ENCODE peak calls at places on chromosome 21, in ten cellular contexts. U is myocyte, W is left ventricle myocardium inferior, B is small intestine, I is GM19239, M is H7, Z is foreskin fibroblast, D is dorsolateral prefrontal cortex, E is astrocyte, H is globus pallidus. V is an unnamed sample.

GRCh38 chr21:37421306-37421705 is 54.7 kb downstream of the DYRK1A start:
- DNase-seq in U (no peak), W (no peak), B (no peak), I (no peak), M (no peak), Z (no peak), D (no peak), E (no peak), H (no peak), V (no peak)

GRCh38 chr21:43938751-43939442 is 73.2 kb upstream of the TRAPPC10 start:
- DNase-seq in U (peak), W (peak), B (peak), I (peak), M (peak), Z (peak), D (peak), E (peak), H (peak), V (peak)

GRCh38 chr21:43913928-43914327 is 48.9 kb downstream of the AGPAT3 start:
- DNase-seq in U (peak), W (no peak), B (no peak), I (no peak), M (peak), Z (peak), D (peak), E (peak), H (no peak), V (peak)

GRCh38 chr21:29217818-29218252 is 80.9 kb upstream of the BACH1 start:
- DNase-seq in U (peak), W (no peak), B (no peak), I (no peak), M (no peak), Z (peak), D (no peak), E (peak), H (no peak), V (peak)

GRCh38 chr21:43864806-43865470 is at the start of gene AGPAT3:
- DNase-seq in U (peak), W (peak), B (no peak), I (peak), M (peak), Z (peak), D (no peak), E (no peak), H (no peak), V (no peak)

GRCh38 chr21:45972716-45973474 is 8.7 kb upstream of the COL6A1 start:
- DNase-seq in U (peak), W (peak), B (no peak), I (no peak), M (peak), Z (peak), D (no peak), E (peak), H (no peak), V (peak)

GRCh38 chr21:42626171-42626570 is 27.2 kb upstream of the PDE9A start:
- DNase-seq in U (no peak), W (no peak), B (no peak), I (no peak), M (no peak), Z (no peak), D (no peak), E (no peak), H (no peak), V (no peak)

GRCh38 chr21:44982558-44983244 is 42.9 kb downstream of the SLX9 start:
- DNase-seq in U (peak), W (peak), B (peak), I (no peak), M (no peak), Z (peak), D (no peak), E (peak), H (no peak), V (peak)

GRCh38 chr21:36718951-36719501 is 20.1 kb downstream of the SIM2 start:
- DNase-seq in U (peak), W (no peak), B (peak), I (no peak), M (peak), Z (no peak), D (peak), E (no peak), H (peak), V (no peak)

GRCh38 chr21:32089771-32090170 is 189.1 kb downstream of the MIS18A start:
- DNase-seq in U (no peak), W (no peak), B (peak), I (no peak), M (no peak), Z (no peak), D (no peak), E (no peak), H (no peak), V (no peak)

GRCh38 chr21:45863267-45863666 is 118.3 kb upstream of the COL6A1 start:
- DNase-seq in U (no peak), W (no peak), B (no peak), I (no peak), M (peak), Z (no peak), D (no peak), E (no peak), H (no peak), V (no peak)

GRCh38 chr21:46060596-46061061 is 37.3 kb upstream of the COL6A2 start:
- DNase-seq in U (peak), W (peak), B (no peak), I (no peak), M (peak), Z (peak), D (peak), E (peak), H (no peak), V (peak)

GRCh38 chr21:15455819-15456462 is 273.8 kb upstream of the USP25 start:
- DNase-seq in U (no peak), W (no peak), B (peak), I (no peak), M (no peak), Z (no peak), D (no peak), E (no peak), H (no peak), V (no peak)

GRCh38 chr21:42432695-42433094 is 29.0 kb downstream of the UBASH3A start:
- DNase-seq in U (no peak), W (no peak), B (no peak), I (no peak), M (no peak), Z (no peak), D (no peak), E (no peak), H (no peak), V (no peak)

GRCh38 chr21:42535602-42536171 is 22.0 kb downstream of the SLC37A1 start:
- DNase-seq in U (no peak), W (no peak), B (peak), I (no peak), M (no peak), Z (no peak), D (no peak), E (no peak), H (no peak), V (no peak)